ENCODE peak calls at places on chromosomes 13 and 19, in ten cellular contexts. One of them, this sample, is unnamed.
A peak's percentile ranks its signal among the peaks of the same experiment; 100 is the strongest.

GRCh38 chr19:38735257-38735686 is 9.0 kb downstream of the CAPN12 start:
- DNase-seq in astrocyte of the hippocampus: peak; percentile 53
- DNase-seq in pons: no peak
- DNase-seq in NCI-H69: peak; percentile 90
- DNase-seq in ACHN: no peak
- DNase-seq in NCI-H526 treated with DMSO at 0.1 percent for 48 hours: peak; percentile 21
- DNase-seq in amniotic stem cell: no peak
- DNase-seq in stimulated activated CD8-positive, alpha-beta memory T cell treated with anti-CD3 and anti-CD28 coated beads, Interleukin-12 subunit alpha, Interleukin-12 subunit beta, amount 100 ng/mL, for 1 hour: peak; percentile 17
- DNase-seq in hepatic stellate cell: no peak
- DNase-seq in HS-27A: no peak
- DNase-seq in this sample: no peak

GRCh38 chr19:30076101-30076551 is 134.1 kb downstream of the URI1 start:
- DNase-seq in NCI-H526 treated with DMSO at 0.1 percent for 48 hours: no peak
- DNase-seq in NCI-H69: no peak
- DNase-seq in hepatic stellate cell: no peak
- DNase-seq in amniotic stem cell: no peak
- DNase-seq in ACHN: no peak
- DNase-seq in astrocyte of the hippocampus: no peak
- DNase-seq in pons: no peak
- DNase-seq in stimulated activated CD8-positive, alpha-beta memory T cell treated with anti-CD3 and anti-CD28 coated beads, Interleukin-12 subunit alpha, Interleukin-12 subunit beta, amount 100 ng/mL, for 1 hour: no peak
- DNase-seq in HS-27A: no peak
- DNase-seq in this sample: no peak

GRCh38 chr13:104326523-104326922 is 1260.3 kb upstream of the SLC10A2 start:
- DNase-seq in NCI-H69: no peak
- DNase-seq in astrocyte of the hippocampus: no peak
- DNase-seq in amniotic stem cell: no peak
- DNase-seq in hepatic stellate cell: no peak
- DNase-seq in stimulated activated CD8-positive, alpha-beta memory T cell treated with anti-CD3 and anti-CD28 coated beads, Interleukin-12 subunit alpha, Interleukin-12 subunit beta, amount 100 ng/mL, for 1 hour: no peak
- DNase-seq in ACHN: no peak
- DNase-seq in HS-27A: no peak
- DNase-seq in pons: no peak
- DNase-seq in NCI-H526 treated with DMSO at 0.1 percent for 48 hours: no peak
- DNase-seq in this sample: no peak

GRCh38 chr19:1651548-1652394 is 644 bp downstream of the TCF3 start:
- DNase-seq in NCI-H526 treated with DMSO at 0.1 percent for 48 hours: no peak
- DNase-seq in stimulated activated CD8-positive, alpha-beta memory T cell treated with anti-CD3 and anti-CD28 coated beads, Interleukin-12 subunit alpha, Interleukin-12 subunit beta, amount 100 ng/mL, for 1 hour: no peak
- DNase-seq in amniotic stem cell: no peak
- DNase-seq in astrocyte of the hippocampus: peak; percentile 65
- DNase-seq in hepatic stellate cell: peak; percentile 59
- DNase-seq in HS-27A: no peak
- DNase-seq in NCI-H69: peak; percentile 78
- DNase-seq in ACHN: peak; percentile 32
- DNase-seq in pons: no peak
- DNase-seq in this sample: no peak

GRCh38 chr19:54281008-54281728 is at the start of gene LILRB2:
- DNase-seq in amniotic stem cell: no peak
- DNase-seq in astrocyte of the hippocampus: no peak
- DNase-seq in hepatic stellate cell: no peak
- DNase-seq in HS-27A: no peak
- DNase-seq in ACHN: no peak
- DNase-seq in NCI-H69: no peak
- DNase-seq in pons: peak; percentile 36
- DNase-seq in NCI-H526 treated with DMSO at 0.1 percent for 48 hours: no peak
- DNase-seq in stimulated activated CD8-positive, alpha-beta memory T cell treated with anti-CD3 and anti-CD28 coated beads, Interleukin-12 subunit alpha, Interleukin-12 subunit beta, amount 100 ng/mL, for 1 hour: no peak
- DNase-seq in this sample: no peak

GRCh38 chr13:109397285-109397684 is 389.1 kb downstream of the IRS2 start:
- DNase-seq in pons: no peak
- DNase-seq in stimulated activated CD8-positive, alpha-beta memory T cell treated with anti-CD3 and anti-CD28 coated beads, Interleukin-12 subunit alpha, Interleukin-12 subunit beta, amount 100 ng/mL, for 1 hour: no peak
- DNase-seq in ACHN: no peak
- DNase-seq in astrocyte of the hippocampus: no peak
- DNase-seq in NCI-H69: no peak
- DNase-seq in NCI-H526 treated with DMSO at 0.1 percent for 48 hours: no peak
- DNase-seq in hepatic stellate cell: no peak
- DNase-seq in amniotic stem cell: no peak
- DNase-seq in HS-27A: no peak
- DNase-seq in this sample: no peak

GRCh38 chr13:66405908-66406802 is 824.0 kb downstream of the PCDH9 start:
- DNase-seq in pons: peak; percentile 61
- DNase-seq in stimulated activated CD8-positive, alpha-beta memory T cell treated with anti-CD3 and anti-CD28 coated beads, Interleukin-12 subunit alpha, Interleukin-12 subunit beta, amount 100 ng/mL, for 1 hour: no peak
- DNase-seq in NCI-H69: peak; percentile 53
- DNase-seq in HS-27A: peak; percentile 19
- DNase-seq in hepatic stellate cell: peak; percentile 11
- DNase-seq in NCI-H526 treated with DMSO at 0.1 percent for 48 hours: no peak
- DNase-seq in astrocyte of the hippocampus: peak; percentile 89
- DNase-seq in ACHN: no peak
- DNase-seq in amniotic stem cell: no peak
- DNase-seq in this sample: no peak

GRCh38 chr19:15108145-15108844 is 1.1 kb downstream of the SYDE1 start:
- DNase-seq in astrocyte of the hippocampus: peak; percentile 25
- DNase-seq in stimulated activated CD8-positive, alpha-beta memory T cell treated with anti-CD3 and anti-CD28 coated beads, Interleukin-12 subunit alpha, Interleukin-12 subunit beta, amount 100 ng/mL, for 1 hour: no peak
- DNase-seq in NCI-H526 treated with DMSO at 0.1 percent for 48 hours: no peak
- DNase-seq in ACHN: no peak
- DNase-seq in hepatic stellate cell: no peak
- DNase-seq in amniotic stem cell: no peak
- DNase-seq in pons: no peak
- DNase-seq in NCI-H69: no peak
- DNase-seq in HS-27A: no peak
- DNase-seq in this sample: no peak

GRCh38 chr19:1438035-1438932 is at the start of gene RPS15:
- DNase-seq in NCI-H526 treated with DMSO at 0.1 percent for 48 hours: peak; percentile 71
- DNase-seq in stimulated activated CD8-positive, alpha-beta memory T cell treated with anti-CD3 and anti-CD28 coated beads, Interleukin-12 subunit alpha, Interleukin-12 subunit beta, amount 100 ng/mL, for 1 hour: peak; percentile 94
- DNase-seq in amniotic stem cell: peak; percentile 88
- DNase-seq in ACHN: peak; percentile 89
- DNase-seq in astrocyte of the hippocampus: peak; percentile 98
- DNase-seq in pons: peak; percentile 88
- DNase-seq in HS-27A: peak; percentile 78
- DNase-seq in NCI-H69: peak; percentile 96
- DNase-seq in hepatic stellate cell: peak; percentile 97
- DNase-seq in this sample: peak; percentile 91

GRCh38 chr19:8161135-8161646 is 11.8 kb upstream of the FBN3 start:
- DNase-seq in stimulated activated CD8-positive, alpha-beta memory T cell treated with anti-CD3 and anti-CD28 coated beads, Interleukin-12 subunit alpha, Interleukin-12 subunit beta, amount 100 ng/mL, for 1 hour: no peak
- DNase-seq in hepatic stellate cell: no peak
- DNase-seq in ACHN: peak; percentile 17
- DNase-seq in pons: peak; percentile 66
- DNase-seq in NCI-H69: peak; percentile 31
- DNase-seq in HS-27A: no peak
- DNase-seq in astrocyte of the hippocampus: no peak
- DNase-seq in amniotic stem cell: no peak
- DNase-seq in NCI-H526 treated with DMSO at 0.1 percent for 48 hours: no peak
- DNase-seq in this sample: no peak

GRCh38 chr13:107847406-107847805 is 367.9 kb downstream of the LIG4 start:
- DNase-seq in ACHN: no peak
- DNase-seq in stimulated activated CD8-positive, alpha-beta memory T cell treated with anti-CD3 and anti-CD28 coated beads, Interleukin-12 subunit alpha, Interleukin-12 subunit beta, amount 100 ng/mL, for 1 hour: no peak
- DNase-seq in pons: no peak
- DNase-seq in HS-27A: no peak
- DNase-seq in amniotic stem cell: no peak
- DNase-seq in NCI-H69: peak; percentile 24
- DNase-seq in astrocyte of the hippocampus: no peak
- DNase-seq in NCI-H526 treated with DMSO at 0.1 percent for 48 hours: no peak
- DNase-seq in hepatic stellate cell: no peak
- DNase-seq in this sample: no peak

GRCh38 chr13:83929147-83929546 is 46.9 kb upstream of the SLITRK1 start:
- DNase-seq in astrocyte of the hippocampus: no peak
- DNase-seq in amniotic stem cell: no peak
- DNase-seq in NCI-H69: no peak
- DNase-seq in pons: no peak
- DNase-seq in ACHN: no peak
- DNase-seq in hepatic stellate cell: no peak
- DNase-seq in HS-27A: no peak
- DNase-seq in NCI-H526 treated with DMSO at 0.1 percent for 48 hours: no peak
- DNase-seq in stimulated activated CD8-positive, alpha-beta memory T cell treated with anti-CD3 and anti-CD28 coated beads, Interleukin-12 subunit alpha, Interleukin-12 subunit beta, amount 100 ng/mL, for 1 hour: no peak
- DNase-seq in this sample: no peak

GRCh38 chr13:110644892-110645521 is 29.7 kb downstream of the NAXD start:
- DNase-seq in astrocyte of the hippocampus: peak; percentile 88
- DNase-seq in NCI-H526 treated with DMSO at 0.1 percent for 48 hours: peak; percentile 75
- DNase-seq in amniotic stem cell: no peak
- DNase-seq in HS-27A: no peak
- DNase-seq in pons: peak; percentile 70
- DNase-seq in NCI-H69: peak; percentile 31
- DNase-seq in hepatic stellate cell: peak; percentile 65
- DNase-seq in ACHN: no peak
- DNase-seq in stimulated activated CD8-positive, alpha-beta memory T cell treated with anti-CD3 and anti-CD28 coated beads, Interleukin-12 subunit alpha, Interleukin-12 subunit beta, amount 100 ng/mL, for 1 hour: no peak
- DNase-seq in this sample: no peak

GRCh38 chr19:41299046-41299754 is 10.8 kb upstream of the CCDC97 start:
- DNase-seq in astrocyte of the hippocampus: no peak
- DNase-seq in amniotic stem cell: no peak
- DNase-seq in HS-27A: no peak
- DNase-seq in ACHN: no peak
- DNase-seq in stimulated activated CD8-positive, alpha-beta memory T cell treated with anti-CD3 and anti-CD28 coated beads, Interleukin-12 subunit alpha, Interleukin-12 subunit beta, amount 100 ng/mL, for 1 hour: no peak
- DNase-seq in NCI-H526 treated with DMSO at 0.1 percent for 48 hours: no peak
- DNase-seq in pons: no peak
- DNase-seq in hepatic stellate cell: no peak
- DNase-seq in NCI-H69: no peak
- DNase-seq in this sample: no peak

GRCh38 chr19:35040826-35041547 is 534 bp upstream of the HPN start:
- DNase-seq in NCI-H69: no peak
- DNase-seq in pons: peak; percentile 69
- DNase-seq in stimulated activated CD8-positive, alpha-beta memory T cell treated with anti-CD3 and anti-CD28 coated beads, Interleukin-12 subunit alpha, Interleukin-12 subunit beta, amount 100 ng/mL, for 1 hour: no peak
- DNase-seq in HS-27A: no peak
- DNase-seq in astrocyte of the hippocampus: peak; percentile 24
- DNase-seq in NCI-H526 treated with DMSO at 0.1 percent for 48 hours: no peak
- DNase-seq in ACHN: no peak
- DNase-seq in amniotic stem cell: no peak
- DNase-seq in hepatic stellate cell: peak; percentile 64
- DNase-seq in this sample: no peak

GRCh38 chr19:32397736-32398135 is 7.8 kb upstream of the DPY19L3 start:
- DNase-seq in amniotic stem cell: peak; percentile 6
- DNase-seq in astrocyte of the hippocampus: peak; percentile 57
- DNase-seq in pons: no peak
- DNase-seq in hepatic stellate cell: peak; percentile 49
- DNase-seq in NCI-H69: no peak
- DNase-seq in stimulated activated CD8-positive, alpha-beta memory T cell treated with anti-CD3 and anti-CD28 coated beads, Interleukin-12 subunit alpha, Interleukin-12 subunit beta, amount 100 ng/mL, for 1 hour: no peak
- DNase-seq in ACHN: peak; percentile 56
- DNase-seq in HS-27A: peak; percentile 94
- DNase-seq in NCI-H526 treated with DMSO at 0.1 percent for 48 hours: no peak
- DNase-seq in this sample: no peak

GRCh38 chr19:49362926-49363264 is 679 bp upstream of the TEAD2 start:
- DNase-seq in NCI-H69: no peak
- DNase-seq in NCI-H526 treated with DMSO at 0.1 percent for 48 hours: no peak
- DNase-seq in stimulated activated CD8-positive, alpha-beta memory T cell treated with anti-CD3 and anti-CD28 coated beads, Interleukin-12 subunit alpha, Interleukin-12 subunit beta, amount 100 ng/mL, for 1 hour: no peak
- DNase-seq in HS-27A: no peak
- DNase-seq in ACHN: no peak
- DNase-seq in pons: no peak
- DNase-seq in hepatic stellate cell: no peak
- DNase-seq in amniotic stem cell: no peak
- DNase-seq in astrocyte of the hippocampus: peak; percentile 70
- DNase-seq in this sample: no peak